ENCODE peak calls at places on chromosomes 11 and 22, in ten cellular contexts. One of them, this sample, is unnamed.

GRCh38 chr11:89737116-89737515 is 27.0 kb downstream of the TRIM77 start:
- DNase-seq in PC-3: no peak
- DNase-seq in nephron progenitor cell: no peak
- DNase-seq in glutamatergic neuron: no peak
- DNase-seq in lower leg skin: no peak
- DNase-seq in CD4-positive, alpha-beta T cell: no peak
- DNase-seq in fibroblast of mammary gland: no peak
- DNase-seq in IMR-90: no peak
- DNase-seq in fibroblast of lung: no peak
- DNase-seq in mucosa of descending colon: no peak
- DNase-seq in this sample: no peak

GRCh38 chr11:117814766-117815261 is 9.7 kb downstream of the FXYD2 start:
- DNase-seq in PC-3: no peak
- DNase-seq in nephron progenitor cell: peak; percentile 53
- DNase-seq in glutamatergic neuron: no peak
- DNase-seq in lower leg skin: peak; percentile 96
- DNase-seq in CD4-positive, alpha-beta T cell: peak; percentile 77
- DNase-seq in fibroblast of mammary gland: no peak
- DNase-seq in IMR-90: no peak
- DNase-seq in fibroblast of lung: no peak
- DNase-seq in mucosa of descending colon: peak; percentile 94
- DNase-seq in this sample: peak; percentile 73

GRCh38 chr11:12329797-12330196 is 47.6 kb upstream of the PARVA start:
- DNase-seq in PC-3: no peak
- DNase-seq in nephron progenitor cell: no peak
- DNase-seq in glutamatergic neuron: no peak
- DNase-seq in lower leg skin: no peak
- DNase-seq in CD4-positive, alpha-beta T cell: no peak
- DNase-seq in fibroblast of mammary gland: no peak
- DNase-seq in IMR-90: no peak
- DNase-seq in fibroblast of lung: no peak
- DNase-seq in mucosa of descending colon: no peak
- DNase-seq in this sample: no peak

GRCh38 chr22:18035740-18036139 is 11.4 kb upstream of the MICAL3 start:
- DNase-seq in PC-3: peak; percentile 52
- DNase-seq in nephron progenitor cell: no peak
- DNase-seq in glutamatergic neuron: no peak
- DNase-seq in lower leg skin: no peak
- DNase-seq in CD4-positive, alpha-beta T cell: no peak
- DNase-seq in fibroblast of mammary gland: no peak
- DNase-seq in IMR-90: peak; percentile 19
- DNase-seq in fibroblast of lung: peak; percentile 32
- DNase-seq in mucosa of descending colon: no peak
- DNase-seq in this sample: peak; percentile 38

GRCh38 chr11:12321217-12321937 is 56.0 kb upstream of the PARVA start:
- DNase-seq in PC-3: no peak
- DNase-seq in nephron progenitor cell: no peak
- DNase-seq in glutamatergic neuron: no peak
- DNase-seq in lower leg skin: no peak
- DNase-seq in CD4-positive, alpha-beta T cell: no peak
- DNase-seq in fibroblast of mammary gland: no peak
- DNase-seq in IMR-90: peak; percentile 52
- DNase-seq in fibroblast of lung: no peak
- DNase-seq in mucosa of descending colon: no peak
- DNase-seq in this sample: no peak

GRCh38 chr11:362642-363442 is 6.5 kb upstream of the B4GALNT4 start:
- DNase-seq in PC-3: no peak
- DNase-seq in nephron progenitor cell: no peak
- DNase-seq in glutamatergic neuron: peak; percentile 31
- DNase-seq in lower leg skin: no peak
- DNase-seq in CD4-positive, alpha-beta T cell: no peak
- DNase-seq in fibroblast of mammary gland: no peak
- DNase-seq in IMR-90: no peak
- DNase-seq in fibroblast of lung: no peak
- DNase-seq in mucosa of descending colon: no peak
- DNase-seq in this sample: no peak

GRCh38 chr11:11403763-11404725 is 51.0 kb upstream of the CSNK2A3 start:
- DNase-seq in PC-3: no peak
- DNase-seq in nephron progenitor cell: no peak
- DNase-seq in glutamatergic neuron: no peak
- DNase-seq in lower leg skin: no peak
- DNase-seq in CD4-positive, alpha-beta T cell: no peak
- DNase-seq in fibroblast of mammary gland: peak; percentile 54
- DNase-seq in IMR-90: peak; percentile 41
- DNase-seq in fibroblast of lung: peak; percentile 48
- DNase-seq in mucosa of descending colon: no peak
- DNase-seq in this sample: peak; percentile 58

GRCh38 chr11:121479355-121479754 is 26.6 kb upstream of the SORL1-AS1 start:
- DNase-seq in PC-3: no peak
- DNase-seq in nephron progenitor cell: peak; percentile 36
- DNase-seq in glutamatergic neuron: no peak
- DNase-seq in lower leg skin: no peak
- DNase-seq in CD4-positive, alpha-beta T cell: no peak
- DNase-seq in fibroblast of mammary gland: no peak
- DNase-seq in IMR-90: no peak
- DNase-seq in fibroblast of lung: no peak
- DNase-seq in mucosa of descending colon: no peak
- DNase-seq in this sample: no peak

GRCh38 chr22:41482319-41482935 is 13.5 kb downstream of the ACO2 start:
- DNase-seq in PC-3: no peak
- DNase-seq in nephron progenitor cell: no peak
- DNase-seq in glutamatergic neuron: no peak
- DNase-seq in lower leg skin: no peak
- DNase-seq in CD4-positive, alpha-beta T cell: no peak
- DNase-seq in fibroblast of mammary gland: peak; percentile 65
- DNase-seq in IMR-90: peak; percentile 71
- DNase-seq in fibroblast of lung: peak; percentile 58
- DNase-seq in mucosa of descending colon: no peak
- DNase-seq in this sample: no peak

GRCh38 chr11:67303989-67304411 is 670 bp downstream of the SSH3 start:
- DNase-seq in PC-3: peak; percentile 63
- DNase-seq in nephron progenitor cell: peak; percentile 45
- DNase-seq in glutamatergic neuron: no peak
- DNase-seq in lower leg skin: peak; percentile 90
- DNase-seq in CD4-positive, alpha-beta T cell: no peak
- DNase-seq in fibroblast of mammary gland: no peak
- DNase-seq in IMR-90: no peak
- DNase-seq in fibroblast of lung: no peak
- DNase-seq in mucosa of descending colon: peak; percentile 51
- DNase-seq in this sample: no peak

GRCh38 chr11:35292290-35292689 is 127.1 kb downstream of the SLC1A2 start:
- DNase-seq in PC-3: no peak
- DNase-seq in nephron progenitor cell: no peak
- DNase-seq in glutamatergic neuron: no peak
- DNase-seq in lower leg skin: no peak
- DNase-seq in CD4-positive, alpha-beta T cell: no peak
- DNase-seq in fibroblast of mammary gland: no peak
- DNase-seq in IMR-90: no peak
- DNase-seq in fibroblast of lung: no peak
- DNase-seq in mucosa of descending colon: no peak
- DNase-seq in this sample: no peak

GRCh38 chr11:75567971-75568370 is 5.9 kb downstream of the SERPINH1 start:
- DNase-seq in PC-3: no peak
- DNase-seq in nephron progenitor cell: no peak
- DNase-seq in glutamatergic neuron: no peak
- DNase-seq in lower leg skin: no peak
- DNase-seq in CD4-positive, alpha-beta T cell: no peak
- DNase-seq in fibroblast of mammary gland: peak; percentile 48
- DNase-seq in IMR-90: no peak
- DNase-seq in fibroblast of lung: no peak
- DNase-seq in mucosa of descending colon: no peak
- DNase-seq in this sample: no peak

GRCh38 chr11:48052183-48053040 is 72.1 kb downstream of the PTPRJ start:
- DNase-seq in PC-3: peak; percentile 93
- DNase-seq in nephron progenitor cell: no peak
- DNase-seq in glutamatergic neuron: no peak
- DNase-seq in lower leg skin: no peak
- DNase-seq in CD4-positive, alpha-beta T cell: no peak
- DNase-seq in fibroblast of mammary gland: no peak
- DNase-seq in IMR-90: peak; percentile 85
- DNase-seq in fibroblast of lung: peak; percentile 21
- DNase-seq in mucosa of descending colon: no peak
- DNase-seq in this sample: no peak

GRCh38 chr11:19561011-19561410 is 151.6 kb upstream of the NAV2 start:
- DNase-seq in PC-3: peak; percentile 31
- DNase-seq in nephron progenitor cell: no peak
- DNase-seq in glutamatergic neuron: no peak
- DNase-seq in lower leg skin: no peak
- DNase-seq in CD4-positive, alpha-beta T cell: no peak
- DNase-seq in fibroblast of mammary gland: peak; percentile 47
- DNase-seq in IMR-90: peak; percentile 24
- DNase-seq in fibroblast of lung: peak; percentile 24
- DNase-seq in mucosa of descending colon: no peak
- DNase-seq in this sample: no peak

DNA sequence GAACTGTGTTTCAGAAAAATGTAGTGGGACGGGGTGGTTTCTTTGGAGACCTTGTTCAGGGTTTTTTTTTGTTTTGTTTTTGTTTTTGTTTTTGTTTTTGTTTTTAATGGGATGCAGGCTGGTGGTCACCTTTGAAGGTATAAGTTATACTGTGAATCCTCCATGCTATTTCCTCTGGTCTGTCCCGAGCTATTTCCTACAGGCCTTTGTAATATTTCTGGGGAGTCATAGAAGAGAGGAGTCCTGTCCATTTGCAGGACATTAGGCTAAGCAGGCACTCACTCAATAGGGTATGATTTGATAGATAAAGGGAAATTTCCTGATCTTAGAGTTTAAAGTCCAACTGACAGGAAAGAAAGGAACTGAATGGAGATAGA is 78.0 kb downstream of the TRAF6 start:
- DNase-seq in PC-3: no peak
- DNase-seq in nephron progenitor cell: no peak
- DNase-seq in glutamatergic neuron: no peak
- DNase-seq in lower leg skin: no peak
- DNase-seq in CD4-positive, alpha-beta T cell: no peak
- DNase-seq in fibroblast of mammary gland: no peak
- DNase-seq in IMR-90: no peak
- DNase-seq in fibroblast of lung: no peak
- DNase-seq in mucosa of descending colon: no peak
- DNase-seq in this sample: no peak
- TF ChIP-seq CTCF in PC-3: no peak
- TF ChIP-seq CTCF in nephron progenitor cell: no peak
- TF ChIP-seq CTCF in glutamatergic neuron: no peak
- TF ChIP-seq CTCF in lower leg skin: no peak
- TF ChIP-seq CTCF in CD4-positive, alpha-beta T cell: no peak
- TF ChIP-seq CTCF in fibroblast of mammary gland: no peak
- TF ChIP-seq CTCF in IMR-90: no peak
- TF ChIP-seq CTCF in fibroblast of lung: no peak
- TF ChIP-seq CTCF in mucosa of descending colon: no peak
- TF ChIP-seq CTCF in this sample: no peak

GRCh38 chr11:64206457-64207246 is at the start of gene FERMT3:
- DNase-seq in PC-3: no peak
- DNase-seq in nephron progenitor cell: no peak
- DNase-seq in glutamatergic neuron: no peak
- DNase-seq in lower leg skin: peak; percentile 92
- DNase-seq in CD4-positive, alpha-beta T cell: peak; percentile 51
- DNase-seq in fibroblast of mammary gland: no peak
- DNase-seq in IMR-90: no peak
- DNase-seq in fibroblast of lung: no peak
- DNase-seq in mucosa of descending colon: peak; percentile 92
- DNase-seq in this sample: peak; percentile 72
- TF ChIP-seq CTCF in PC-3: no peak
- TF ChIP-seq CTCF in nephron progenitor cell: no peak
- TF ChIP-seq CTCF in glutamatergic neuron: no peak
- TF ChIP-seq CTCF in lower leg skin: no peak
- TF ChIP-seq CTCF in CD4-positive, alpha-beta T cell: no peak
- TF ChIP-seq CTCF in fibroblast of mammary gland: no peak
- TF ChIP-seq CTCF in IMR-90: no peak
- TF ChIP-seq CTCF in fibroblast of lung: no peak
- TF ChIP-seq CTCF in mucosa of descending colon: no peak
- TF ChIP-seq CTCF in this sample: no peak

DNA sequence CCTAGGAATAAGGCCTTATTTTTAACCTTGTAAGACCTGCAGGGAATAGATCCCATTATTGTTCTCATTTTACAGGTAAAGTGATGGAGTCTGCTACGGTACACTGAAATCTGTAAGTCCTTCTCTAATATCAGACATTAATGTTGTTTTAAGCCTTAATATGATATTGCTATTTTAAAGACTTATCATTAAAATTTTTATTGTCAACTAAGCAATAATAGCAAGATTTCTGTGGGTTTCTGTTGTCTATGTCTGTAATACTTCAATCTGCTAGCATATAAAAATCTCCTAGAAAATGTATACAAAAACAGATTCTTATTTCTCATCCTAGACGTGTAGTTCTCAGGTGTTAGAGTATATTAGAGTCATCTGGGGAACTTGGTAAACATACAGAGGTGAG is 317.5 kb upstream of the TENM4 start:
- DNase-seq in PC-3: no peak
- DNase-seq in nephron progenitor cell: no peak
- DNase-seq in glutamatergic neuron: no peak
- DNase-seq in lower leg skin: no peak
- DNase-seq in CD4-positive, alpha-beta T cell: no peak
- DNase-seq in fibroblast of mammary gland: no peak
- DNase-seq in IMR-90: no peak
- DNase-seq in fibroblast of lung: no peak
- DNase-seq in mucosa of descending colon: no peak
- DNase-seq in this sample: no peak
- TF ChIP-seq CTCF in PC-3: no peak
- TF ChIP-seq CTCF in nephron progenitor cell: no peak
- TF ChIP-seq CTCF in glutamatergic neuron: no peak
- TF ChIP-seq CTCF in lower leg skin: no peak
- TF ChIP-seq CTCF in CD4-positive, alpha-beta T cell: no peak
- TF ChIP-seq CTCF in fibroblast of mammary gland: no peak
- TF ChIP-seq CTCF in IMR-90: no peak
- TF ChIP-seq CTCF in fibroblast of lung: no peak
- TF ChIP-seq CTCF in mucosa of descending colon: no peak
- TF ChIP-seq CTCF in this sample: no peak

GRCh38 chr22:39942433-39943213 is 17.6 kb upstream of the TMA7B start:
- DNase-seq in PC-3: no peak
- DNase-seq in nephron progenitor cell: no peak
- DNase-seq in glutamatergic neuron: no peak
- DNase-seq in lower leg skin: no peak
- DNase-seq in CD4-positive, alpha-beta T cell: no peak
- DNase-seq in fibroblast of mammary gland: no peak
- DNase-seq in IMR-90: no peak
- DNase-seq in fibroblast of lung: no peak
- DNase-seq in mucosa of descending colon: no peak
- DNase-seq in this sample: no peak

GRCh38 chr22:39940757-39941305 is 19.4 kb upstream of the TMA7B start:
- DNase-seq in PC-3: no peak
- DNase-seq in nephron progenitor cell: no peak
- DNase-seq in glutamatergic neuron: no peak
- DNase-seq in lower leg skin: no peak
- DNase-seq in CD4-positive, alpha-beta T cell: no peak
- DNase-seq in fibroblast of mammary gland: peak; percentile 10
- DNase-seq in IMR-90: no peak
- DNase-seq in fibroblast of lung: peak; percentile 12
- DNase-seq in mucosa of descending colon: no peak
- DNase-seq in this sample: no peak

GRCh38 chr22:39943941-39944624 is 16.1 kb upstream of the TMA7B start:
- DNase-seq in PC-3: no peak
- DNase-seq in nephron progenitor cell: no peak
- DNase-seq in glutamatergic neuron: no peak
- DNase-seq in lower leg skin: no peak
- DNase-seq in CD4-positive, alpha-beta T cell: no peak
- DNase-seq in fibroblast of mammary gland: no peak
- DNase-seq in IMR-90: no peak
- DNase-seq in fibroblast of lung: no peak
- DNase-seq in mucosa of descending colon: no peak
- DNase-seq in this sample: no peak

GRCh38 chr22:39941661-39942060 is 18.5 kb upstream of the TMA7B start:
- DNase-seq in PC-3: no peak
- DNase-seq in nephron progenitor cell: no peak
- DNase-seq in glutamatergic neuron: no peak
- DNase-seq in lower leg skin: no peak
- DNase-seq in CD4-positive, alpha-beta T cell: no peak
- DNase-seq in fibroblast of mammary gland: no peak
- DNase-seq in IMR-90: no peak
- DNase-seq in fibroblast of lung: no peak
- DNase-seq in mucosa of descending colon: no peak
- DNase-seq in this sample: no peak

GRCh38 chr22:39943366-39943765 is 16.8 kb upstream of the TMA7B start:
- DNase-seq in PC-3: peak; percentile 6
- DNase-seq in nephron progenitor cell: peak; percentile 41
- DNase-seq in glutamatergic neuron: no peak
- DNase-seq in lower leg skin: no peak
- DNase-seq in CD4-positive, alpha-beta T cell: no peak
- DNase-seq in fibroblast of mammary gland: no peak
- DNase-seq in IMR-90: no peak
- DNase-seq in fibroblast of lung: no peak
- DNase-seq in mucosa of descending colon: no peak
- DNase-seq in this sample: no peak
- TF ChIP-seq CTCF in PC-3: peak; percentile 31
- TF ChIP-seq CTCF in nephron progenitor cell: no peak
- TF ChIP-seq CTCF in glutamatergic neuron: no peak
- TF ChIP-seq CTCF in lower leg skin: no peak
- TF ChIP-seq CTCF in CD4-positive, alpha-beta T cell: no peak
- TF ChIP-seq CTCF in fibroblast of mammary gland: no peak
- TF ChIP-seq CTCF in IMR-90: no peak
- TF ChIP-seq CTCF in fibroblast of lung: no peak
- TF ChIP-seq CTCF in mucosa of descending colon: no peak
- TF ChIP-seq CTCF in this sample: no peak